ENCODE peak calls at places on chromosomes 12 and 14, in eight cellular contexts. N is BJ; R is CD4-positive, alpha-beta T cell; B is kidney epithelial cell; K is HCT116; A is transverse colon; G is astrocyte of the cerebellum; D is endodermal cell. V is an unnamed sample.

GRCh38 chr14:45085004-45085403 is 1.1 kb downstream of the PRPF39 start:
- DNase-seq in N (no peak), R (no peak), B (no peak), K (no peak), A (no peak), G (no peak), D (no peak), V (no peak)

GRCh38 chr12:27623645-27624044 is 72.6 kb upstream of the REP15 start:
- DNase-seq in N (no peak), R (no peak), B (no peak), K (no peak), A (no peak), G (no peak), D (no peak), V (no peak)

GRCh38 chr12:47349770-47350408 is 270.1 kb upstream of the AMIGO2 start:
- DNase-seq in N (no peak), R (no peak), B (no peak), K (no peak), A (no peak), G (no peak), D (no peak), V (no peak)

GRCh38 chr14:63438065-63438757 is 105.0 kb downstream of the PPP2R5E start:
- DNase-seq in N (peak), R (no peak), B (peak), K (peak), A (peak), G (peak), D (no peak), V (no peak)

GRCh38 chr14:31300296-31300695 is 92.7 kb upstream of the HECTD1 start:
- DNase-seq in N (no peak), R (no peak), B (no peak), K (no peak), A (no peak), G (no peak), D (peak), V (no peak)

GRCh38 chr14:47917344-47917954 is 242.0 kb upstream of the MDGA2 start:
- DNase-seq in N (no peak), R (no peak), B (no peak), K (peak), A (no peak), G (peak), D (peak), V (no peak)

GRCh38 chr12:130803707-130804106 is 35.3 kb downstream of the STX2 start:
- DNase-seq in N (peak), R (no peak), B (no peak), K (no peak), A (no peak), G (no peak), D (no peak), V (no peak)

GRCh38 chr12:131422185-131422515 is 288.7 kb upstream of the SFSWAP start:
- DNase-seq in N (no peak), R (no peak), B (no peak), K (no peak), A (no peak), G (no peak), D (no peak), V (no peak)

GRCh38 chr12:127761880-127762279 is 505.1 kb upstream of the TMEM132C start:
- DNase-seq in N (no peak), R (no peak), B (no peak), K (no peak), A (no peak), G (no peak), D (no peak), V (no peak)

GRCh38 chr14:101350710-101351109 is 210.6 kb upstream of the DIO3 start:
- DNase-seq in N (no peak), R (no peak), B (no peak), K (no peak), A (no peak), G (no peak), D (peak), V (no peak)

GRCh38 chr12:15356831-15357456 is 34.6 kb downstream of the PTPRO start:
- DNase-seq in N (no peak), R (no peak), B (no peak), K (no peak), A (no peak), G (no peak), D (peak), V (no peak)

GRCh38 chr14:29724991-29725390 is 202.7 kb downstream of the PRKD1 start:
- DNase-seq in N (no peak), R (no peak), B (no peak), K (no peak), A (no peak), G (no peak), D (peak), V (no peak)

GRCh38 chr12:121576851-121577391 is 3.9 kb downstream of the KDM2B start:
- DNase-seq in N (peak), R (no peak), B (peak), K (no peak), A (no peak), G (peak), D (peak), V (no peak)

GRCh38 chr12:78878866-78879265 is 14.3 kb downstream of the SYT1 start:
- DNase-seq in N (no peak), R (no peak), B (no peak), K (no peak), A (no peak), G (no peak), D (peak), V (no peak)

GRCh38 chr14:76227450-76228050 is 75.8 kb downstream of the GPATCH2L start:
- DNase-seq in N (peak), R (no peak), B (no peak), K (no peak), A (no peak), G (no peak), D (no peak), V (no peak)

GRCh38 chr12:31324116-31324844 is 1.7 kb downstream of the SINHCAF start:
- DNase-seq in N (no peak), R (peak), B (no peak), K (peak), A (peak), G (peak), D (peak), V (peak)

GRCh38 chr14:103064436-103064835 is 7.1 kb upstream of the CDC42BPB start:
- DNase-seq in N (no peak), R (no peak), B (no peak), K (no peak), A (no peak), G (no peak), D (no peak), V (no peak)

GRCh38 chr14:48805315-48805714 is 780.9 kb downstream of the RPS29 start:
- DNase-seq in N (no peak), R (no peak), B (no peak), K (no peak), A (no peak), G (no peak), D (peak), V (no peak)

GRCh38 chr12:100545092-100545491 is 28.4 kb upstream of the GAS2L3 start:
- DNase-seq in N (peak), R (no peak), B (no peak), K (no peak), A (no peak), G (no peak), D (no peak), V (no peak)

GRCh38 chr12:94875525-94875924 is 128.0 kb downstream of the NDUFA12 start:
- DNase-seq in N (no peak), R (no peak), B (peak), K (peak), A (no peak), G (no peak), D (peak), V (no peak)

GRCh38 chr12:25866586-25867378 is 91.7 kb upstream of the RASSF8 start:
- DNase-seq in N (peak), R (no peak), B (no peak), K (no peak), A (no peak), G (no peak), D (no peak), V (no peak)

GRCh38 chr12:52506858-52507715 is 13.1 kb downstream of the KRT5 start:
- DNase-seq in N (no peak), R (no peak), B (peak), K (no peak), A (no peak), G (peak), D (peak), V (no peak)

GRCh38 chr12:104457746-104458644 is 1.2 kb downstream of the CHST11 start:
- DNase-seq in N (no peak), R (peak), B (no peak), K (no peak), A (peak), G (no peak), D (peak), V (peak)

GRCh38 chr14:80124794-80125193 is 86.5 kb downstream of the DIO2 start:
- DNase-seq in N (no peak), R (no peak), B (no peak), K (no peak), A (no peak), G (no peak), D (no peak), V (no peak)

GRCh38 chr12:3135522-3136461 is 58.6 kb downstream of the TSPAN9 start:
- DNase-seq in N (no peak), R (peak), B (no peak), K (peak), A (peak), G (peak), D (peak), V (no peak)

GRCh38 chr14:65461730-65462129 is 49.2 kb downstream of the FUT8 start:
- DNase-seq in N (no peak), R (no peak), B (no peak), K (no peak), A (no peak), G (peak), D (no peak), V (no peak)

GRCh38 chr12:114480309-114481199 is 74.6 kb upstream of the TBX5 start:
- DNase-seq in N (no peak), R (no peak), B (no peak), K (no peak), A (no peak), G (no peak), D (peak), V (no peak)

GRCh38 chr14:102362084-102362483 is 606 bp downstream of the CINP start:
- DNase-seq in N (peak), R (no peak), B (no peak), K (no peak), A (no peak), G (no peak), D (no peak), V (no peak)

GRCh38 chr12:87827638-87828264 is 201.4 kb downstream of the C12orf50 start:
- DNase-seq in N (no peak), R (no peak), B (peak), K (peak), A (no peak), G (no peak), D (no peak), V (no peak)

GRCh38 chr12:101277443-101277842 is 2.5 kb upstream of the UTP20 start:
- DNase-seq in N (no peak), R (no peak), B (no peak), K (no peak), A (no peak), G (no peak), D (no peak), V (no peak)

GRCh38 chr12:12608557-12608957 is 3.1 kb upstream of the CREBL2 start:
- DNase-seq in N (no peak), R (no peak), B (no peak), K (no peak), A (no peak), G (no peak), D (no peak), V (no peak)

GRCh38 chr12:124548854-124549378 is 18.5 kb downstream of the NCOR2 start:
- DNase-seq in N (no peak), R (no peak), B (no peak), K (no peak), A (peak), G (no peak), D (no peak), V (no peak)

GRCh38 chr12:125172231-125172850 is 107.1 kb downstream of the AACS start:
- DNase-seq in N (no peak), R (no peak), B (no peak), K (no peak), A (no peak), G (no peak), D (no peak), V (no peak)

GRCh38 chr12:111248981-111249380 is 119.9 kb downstream of the PHETA1 start:
- DNase-seq in N (no peak), R (no peak), B (no peak), K (no peak), A (no peak), G (no peak), D (no peak), V (no peak)

GRCh38 chr14:23356036-23356435 is 3.3 kb upstream of the SLC22A17 start:
- DNase-seq in N (no peak), R (no peak), B (no peak), K (no peak), A (no peak), G (no peak), D (no peak), V (no peak)

GRCh38 chr14:23353433-23353780 is 720 bp upstream of the SLC22A17 start:
- DNase-seq in N (no peak), R (no peak), B (no peak), K (no peak), A (no peak), G (no peak), D (no peak), V (no peak)

GRCh38 chr14:23354990-23355389 is 2.3 kb upstream of the SLC22A17 start:
- DNase-seq in N (no peak), R (no peak), B (no peak), K (no peak), A (no peak), G (no peak), D (no peak), V (no peak)

GRCh38 chr14:23351681-23352505 is 794 bp downstream of the SLC22A17 start:
- DNase-seq in N (no peak), R (peak), B (no peak), K (no peak), A (no peak), G (no peak), D (peak), V (no peak)

GRCh38 chr14:23352506-23353432 is at the start of gene SLC22A17:
- DNase-seq in N (peak), R (peak), B (peak), K (peak), A (peak), G (peak), D (peak), V (no peak)
- TF ChIP-seq CTCF in N (peak), R (no peak), B (peak), K (no peak), A (no peak), G (no peak), D (no peak), V (no peak)

GRCh38 chr12:9319044-9319841 is 111.0 kb upstream of the PZP start:
- DNase-seq in N (no peak), R (no peak), B (no peak), K (no peak), A (no peak), G (no peak), D (no peak), V (no peak)
- TF ChIP-seq CTCF in N (peak), R (no peak), B (no peak), K (no peak), A (no peak), G (peak), D (no peak), V (no peak)

GRCh38 chr12:108560752-108561719 is at the start of gene SART3:
- DNase-seq in N (no peak), R (peak), B (peak), K (peak), A (peak), G (peak), D (peak), V (peak)

GRCh38 chr12:108562348-108563134 is at the start of gene ISCU:
- DNase-seq in N (peak), R (peak), B (peak), K (peak), A (peak), G (peak), D (peak), V (peak)

GRCh38 chr12:108560321-108560721 is 652 bp downstream of the SART3 start:
- DNase-seq in N (no peak), R (no peak), B (no peak), K (no peak), A (no peak), G (no peak), D (no peak), V (no peak)

GRCh38 chr12:108561852-108562347 is 496 bp upstream of the ISCU start:
- DNase-seq in N (no peak), R (no peak), B (no peak), K (peak), A (no peak), G (no peak), D (no peak), V (no peak)

DNA sequence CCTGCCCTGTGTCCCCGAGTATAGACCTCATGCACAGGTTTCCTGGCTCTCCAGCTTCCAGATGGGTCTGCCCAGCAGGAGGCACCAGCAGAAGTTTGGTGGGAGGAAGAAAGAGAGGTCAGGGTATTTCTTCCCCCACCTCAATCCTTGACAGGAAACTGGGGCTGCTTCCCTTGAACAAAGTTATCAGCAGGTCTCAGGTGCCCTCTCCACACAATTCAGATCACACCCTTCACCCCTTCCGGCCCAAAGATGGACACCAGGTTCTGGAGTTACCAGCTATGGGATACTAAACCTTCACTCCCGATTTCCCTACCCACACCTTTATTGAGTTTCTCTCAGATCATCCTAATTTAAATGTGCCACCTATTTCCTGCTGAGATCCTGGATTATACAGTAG is 1.2 kb downstream of the SART3 start:
- DNase-seq in N (no peak), R (no peak), B (no peak), K (no peak), A (no peak), G (no peak), D (peak), V (no peak)
- TF ChIP-seq CTCF in N (no peak), R (no peak), B (no peak), K (peak), A (no peak), G (no peak), D (no peak), V (no peak)

DNA sequence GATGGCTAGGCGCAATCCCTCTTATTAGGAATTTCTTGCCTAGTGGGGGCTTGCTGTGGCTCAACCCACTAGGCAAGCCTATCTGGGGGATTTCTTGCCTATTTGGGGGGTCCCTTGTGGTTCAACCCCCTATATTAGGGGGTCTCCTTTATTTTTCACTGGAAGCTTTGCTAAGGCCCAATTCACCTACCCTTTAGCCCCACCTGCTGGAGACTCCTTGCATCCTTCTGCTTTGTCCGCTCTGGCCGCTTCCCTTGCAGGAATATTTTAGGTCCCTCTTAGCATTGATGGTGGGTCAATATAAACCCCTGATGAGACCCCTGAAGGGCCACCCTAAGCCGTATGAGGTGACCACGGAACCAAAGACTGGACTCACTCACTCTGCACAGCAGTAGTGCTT is 1552.1 kb downstream of the AACS start:
- DNase-seq in N (no peak), R (no peak), B (no peak), K (no peak), A (no peak), G (no peak), D (peak), V (no peak)
- TF ChIP-seq CTCF in N (peak), R (no peak), B (peak), K (peak), A (no peak), G (peak), D (peak), V (no peak)

GRCh38 chr14:72942934-72943333 is 16.7 kb downstream of the DCAF4 start:
- DNase-seq in N (no peak), R (no peak), B (no peak), K (no peak), A (no peak), G (no peak), D (no peak), V (no peak)
- TF ChIP-seq CTCF in N (no peak), R (no peak), B (no peak), K (peak), A (no peak), G (peak), D (peak), V (no peak)

GRCh38 chr14:92458959-92459478 is 54.6 kb upstream of the RIN3 start:
- DNase-seq in N (no peak), R (no peak), B (no peak), K (no peak), A (no peak), G (no peak), D (no peak), V (no peak)

GRCh38 chr14:92456215-92457017 is 57.2 kb upstream of the RIN3 start:
- DNase-seq in N (no peak), R (no peak), B (no peak), K (peak), A (peak), G (peak), D (peak), V (no peak)

GRCh38 chr14:92455231-92455630 is 58.4 kb upstream of the RIN3 start:
- DNase-seq in N (no peak), R (no peak), B (no peak), K (no peak), A (no peak), G (no peak), D (no peak), V (no peak)

GRCh38 chr14:92458136-92458958 is 55.2 kb upstream of the RIN3 start:
- DNase-seq in N (no peak), R (no peak), B (no peak), K (no peak), A (no peak), G (no peak), D (no peak), V (no peak)

DNA sequence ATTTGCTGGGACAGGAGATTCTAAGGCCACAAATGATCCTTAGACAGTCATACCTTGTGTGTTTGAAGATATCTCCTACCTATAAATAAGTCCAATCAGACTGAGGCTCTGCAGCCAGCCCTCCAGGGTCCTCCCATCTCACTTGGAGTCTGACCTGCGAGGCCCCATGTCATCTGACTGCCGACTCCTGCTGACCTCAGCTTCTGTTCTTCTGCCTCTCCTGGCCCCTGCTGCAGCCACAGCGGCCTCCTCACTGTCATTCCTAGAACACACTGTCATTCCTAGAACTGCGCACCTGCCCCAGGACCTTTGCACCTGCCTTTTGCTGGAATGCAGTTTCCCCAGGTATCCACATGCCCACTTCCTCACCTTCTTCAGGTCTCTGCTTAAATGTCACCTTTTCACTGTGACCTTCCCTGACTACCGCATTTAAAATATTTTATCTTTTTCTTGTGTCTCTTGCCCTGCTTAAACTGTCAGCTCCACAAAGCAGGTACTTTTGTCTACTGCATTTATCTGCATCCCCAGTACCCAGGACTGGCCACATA is 56.5 kb upstream of the RIN3 start:
- DNase-seq in N (no peak), R (no peak), B (no peak), K (no peak), A (no peak), G (no peak), D (no peak), V (no peak)
- TF ChIP-seq CTCF in N (no peak), R (no peak), B (no peak), K (no peak), A (no peak), G (no peak), D (peak), V (no peak)

DNA sequence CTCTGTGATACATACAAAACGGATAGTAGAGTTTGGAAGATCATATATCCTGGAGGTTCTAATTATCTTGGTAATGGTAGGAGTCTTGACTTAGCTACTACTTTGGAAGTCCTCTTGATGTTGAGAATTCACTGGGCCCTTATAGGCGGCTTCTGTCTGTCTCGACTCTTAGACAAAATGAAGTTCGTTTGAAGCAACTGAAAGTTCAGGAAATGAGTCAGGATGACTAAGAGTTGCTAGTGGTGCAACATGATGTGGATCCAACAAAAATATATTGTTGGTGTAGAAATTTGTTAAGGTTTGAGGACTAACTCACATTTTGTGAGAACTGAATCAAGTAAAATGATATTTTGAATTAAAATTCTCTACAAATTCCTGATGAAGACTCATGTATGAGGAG is 272.7 kb downstream of the AEBP2 start:
- DNase-seq in N (peak), R (no peak), B (peak), K (peak), A (no peak), G (peak), D (no peak), V (no peak)
- TF ChIP-seq CTCF in N (no peak), R (no peak), B (no peak), K (no peak), A (no peak), G (no peak), D (no peak), V (no peak)